ENCODE peak calls at places on chromosomes 12 and 14, in nine cellular contexts. L is spleen, N is memory B cell, Z is HS-5, J is stomach, F is dermis blood vessel endothelial cell, P is adipocyte, Y is mesendoderm, X is pancreas. S is an unnamed sample.

GRCh38 chr12:6443361-6443983 is 1.3 kb upstream of the CD27 start:
- DNase-seq in L (no peak), N (no peak), Z (no peak), J (no peak), F (no peak), P (no peak), Y (no peak), X (no peak), S (no peak)

GRCh38 chr12:32039341-32039740 is 67.3 kb upstream of the BICD1 start:
- DNase-seq in L (no peak), N (no peak), Z (no peak), J (no peak), F (no peak), P (peak), Y (peak), X (no peak), S (no peak)

GRCh38 chr12:65891219-65891618 is 66.9 kb downstream of the HMGA2 start:
- DNase-seq in L (no peak), N (no peak), Z (no peak), J (no peak), F (peak), P (peak), Y (no peak), X (no peak), S (no peak)

GRCh38 chr14:99098199-99098598 is 173.8 kb downstream of the BCL11B start:
- DNase-seq in L (no peak), N (no peak), Z (no peak), J (no peak), F (no peak), P (no peak), Y (no peak), X (no peak), S (no peak)

GRCh38 chr14:90294872-90295271 is 36.9 kb downstream of the NRDE2 start:
- DNase-seq in L (no peak), N (no peak), Z (no peak), J (no peak), F (no peak), P (no peak), Y (no peak), X (no peak), S (no peak)

GRCh38 chr12:118164798-118165486 is 29.0 kb downstream of the PEBP1 start:
- DNase-seq in L (no peak), N (no peak), Z (no peak), J (no peak), F (peak), P (peak), Y (peak), X (no peak), S (no peak)

GRCh38 chr12:118098456-118098855 is 5.4 kb downstream of the VSIG10 start:
- DNase-seq in L (no peak), N (no peak), Z (no peak), J (no peak), F (no peak), P (no peak), Y (peak), X (no peak), S (no peak)

GRCh38 chr14:59570122-59570521 is 6.5 kb downstream of the CCDC175 start:
- DNase-seq in L (no peak), N (no peak), Z (no peak), J (no peak), F (no peak), P (no peak), Y (peak), X (no peak), S (no peak)

GRCh38 chr12:98645572-98646067 is 530 bp downstream of the APAF1 start:
- DNase-seq in L (no peak), N (no peak), Z (no peak), J (peak), F (peak), P (peak), Y (peak), X (no peak), S (no peak)

GRCh38 chr12:42469355-42470006 is 120.1 kb downstream of the PRICKLE1 start:
- DNase-seq in L (no peak), N (peak), Z (no peak), J (no peak), F (no peak), P (no peak), Y (no peak), X (no peak), S (no peak)

GRCh38 chr14:44778562-44778961 is 183.2 kb downstream of the KLHL28 start:
- DNase-seq in L (no peak), N (no peak), Z (peak), J (no peak), F (no peak), P (no peak), Y (peak), X (no peak), S (no peak)

GRCh38 chr14:84482256-84483071 is 1047.5 kb upstream of the FLRT2 start:
- DNase-seq in L (no peak), N (no peak), Z (peak), J (no peak), F (peak), P (peak), Y (no peak), X (no peak), S (peak)

GRCh38 chr12:50923361-50924130 is 28.8 kb upstream of the HIGD1C start:
- DNase-seq in L (no peak), N (peak), Z (no peak), J (no peak), F (peak), P (no peak), Y (no peak), X (no peak), S (no peak)

GRCh38 chr12:119729871-119730270 is 61.9 kb downstream of the PRKAB1 start:
- DNase-seq in L (no peak), N (no peak), Z (no peak), J (no peak), F (no peak), P (no peak), Y (no peak), X (no peak), S (no peak)

GRCh38 chr14:97975960-97976359 is 1178.8 kb downstream of the VRK1 start:
- DNase-seq in L (no peak), N (no peak), Z (no peak), J (no peak), F (no peak), P (no peak), Y (no peak), X (no peak), S (no peak)

GRCh38 chr12:53695148-53696138 is 19.6 kb upstream of the ATP5MC2 start:
- DNase-seq in L (peak), N (no peak), Z (peak), J (peak), F (peak), P (peak), Y (peak), X (peak), S (no peak)

GRCh38 chr14:87830443-87831096 is 162.4 kb downstream of the GALC start:
- DNase-seq in L (no peak), N (no peak), Z (no peak), J (no peak), F (no peak), P (no peak), Y (peak), X (no peak), S (no peak)

GRCh38 chr14:54676822-54677708 is 110.1 kb downstream of the SAMD4A start:
- DNase-seq in L (no peak), N (no peak), Z (peak), J (no peak), F (peak), P (peak), Y (peak), X (no peak), S (peak)

GRCh38 chr14:103294091-103294490 is 39.9 kb upstream of the EIF5 start:
- DNase-seq in L (peak), N (no peak), Z (no peak), J (no peak), F (no peak), P (no peak), Y (no peak), X (no peak), S (no peak)

GRCh38 chr14:70027785-70028428 is 148.7 kb downstream of the SMOC1 start:
- DNase-seq in L (peak), N (peak), Z (peak), J (peak), F (peak), P (peak), Y (peak), X (peak), S (no peak)

GRCh38 chr12:76792828-76793227 is 28.9 kb downstream of the ZDHHC17 start:
- DNase-seq in L (no peak), N (no peak), Z (no peak), J (no peak), F (no peak), P (no peak), Y (no peak), X (no peak), S (no peak)

GRCh38 chr14:24307575-24308341 is at the start of gene CIDEB:
- DNase-seq in L (peak), N (peak), Z (no peak), J (peak), F (peak), P (peak), Y (peak), X (peak), S (no peak)

GRCh38 chr12:91885851-91886250 is 259.8 kb downstream of the BTG1 start:
- DNase-seq in L (no peak), N (no peak), Z (no peak), J (no peak), F (no peak), P (no peak), Y (peak), X (no peak), S (no peak)